ENCODE peak calls at places on chromosomes 1 and 21, in five cellular contexts. L, Q, G, A and X are unnamed samples.

GRCh38 chr1:111192643-111193519 is 7.6 kb downstream of the DENND2D start:
- DNase-seq in G (peak), L (peak), Q (no peak), A (peak), X (no peak)

GRCh38 chr1:111052246-111052645 is 87.6 kb downstream of the DRAM2 start:
- DNase-seq in L (no peak), G (no peak), A (peak), Q (no peak), X (no peak)

GRCh38 chr1:21706151-21706835 is 37.1 kb upstream of the RAP1GAP start:
- DNase-seq in L (peak), A (peak), G (no peak), Q (peak), X (peak)

GRCh38 chr1:119531606-119532323 is 24.8 kb downstream of the HSD3B1 start:
- DNase-seq in L (no peak), Q (no peak), A (no peak), G (peak), X (no peak)

GRCh38 chr21:45613396-45613795 is 30.1 kb upstream of the PCBP3 start:
- DNase-seq in A (no peak), G (no peak), L (no peak), Q (peak), X (no peak)

GRCh38 chr21:40166291-40166843 is 299.1 kb downstream of the PCP4 start:
- DNase-seq in A (no peak), Q (no peak), G (no peak), L (no peak), X (peak)

GRCh38 chr1:108646661-108647269 is 14.1 kb downstream of the HENMT1 start:
- DNase-seq in A (peak), G (peak), L (peak), Q (no peak), X (no peak)

GRCh38 chr1:90402893-90403849 is 313.9 kb downstream of the BARHL2 start:
- DNase-seq in G (peak), L (peak), A (peak), Q (peak), X (peak)

GRCh38 chr1:169163059-169163458 is 56.6 kb downstream of the ATP1B1 start:
- DNase-seq in A (peak), G (no peak), L (no peak), Q (no peak), X (no peak)

GRCh38 chr1:7220712-7221252 is 435.5 kb downstream of the CAMTA1 start:
- DNase-seq in G (no peak), Q (no peak), L (no peak), A (no peak), X (no peak)

GRCh38 chr1:186806477-186806876 is 22.3 kb upstream of the PLA2G4A start:
- DNase-seq in Q (peak), A (peak), G (peak), L (peak), X (no peak)

GRCh38 chr1:31122779-31123178 is 57.3 kb upstream of the PUM1 start:
- DNase-seq in L (peak), A (peak), Q (no peak), G (no peak), X (no peak)

GRCh38 chr1:147808025-147808424 is 47.6 kb upstream of the GJA5 start:
- DNase-seq in Q (no peak), G (peak), A (no peak), L (no peak), X (no peak)

GRCh38 chr1:50422946-50423669 is at the start of gene DMRTA2:
- DNase-seq in Q (peak), L (peak), A (no peak), G (no peak), X (peak)

GRCh38 chr1:243984788-243985187 is 66.3 kb upstream of the ZBTB18 start:
- DNase-seq in Q (no peak), G (no peak), A (no peak), L (no peak), X (no peak)

GRCh38 chr1:151443846-151444790 is 15.2 kb downstream of the POGZ start:
- DNase-seq in Q (peak), G (peak), A (peak), L (peak), X (peak)

GRCh38 chr1:58575831-58576726 is 973 bp downstream of the TACSTD2 start:
- DNase-seq in Q (no peak), L (no peak), A (no peak), G (no peak), X (no peak)

GRCh38 chr1:15885701-15886612 is 38.5 kb downstream of the SPEN start:
- DNase-seq in A (peak), L (peak), G (peak), Q (peak), X (peak)

GRCh38 chr1:178528219-178528962 is 15.5 kb downstream of the TEX35 start:
- DNase-seq in L (no peak), Q (no peak), A (no peak), G (no peak), X (no peak)

GRCh38 chr1:145872421-145872891 is 13.2 kb downstream of the ANKRD35 start:
- DNase-seq in Q (peak), A (peak), G (no peak), L (peak), X (no peak)

GRCh38 chr1:209485167-209485566 is 98.3 kb upstream of the CAMK1G start:
- DNase-seq in A (peak), Q (no peak), G (no peak), L (peak), X (no peak)

GRCh38 chr1:32540589-32540988 is 1.4 kb downstream of the ZBTB8A start:
- DNase-seq in L (peak), G (no peak), A (no peak), Q (no peak), X (no peak)

GRCh38 chr1:87927391-87928073 is 598.9 kb downstream of the LMO4 start:
- DNase-seq in G (no peak), A (no peak), Q (no peak), L (no peak), X (no peak)

GRCh38 chr21:29448766-29449165 is 150.0 kb downstream of the BACH1 start:
- DNase-seq in Q (no peak), A (no peak), G (no peak), L (no peak), X (no peak)

GRCh38 chr1:100791586-100791985 is 72.0 kb downstream of the VCAM1 start:
- DNase-seq in G (no peak), Q (no peak), A (peak), L (no peak), X (no peak)

GRCh38 chr21:46182548-46183336 is 1.5 kb downstream of the SPATC1L start:
- DNase-seq in Q (peak), G (no peak), A (no peak), L (peak), X (no peak)

GRCh38 chr1:153552335-153552734 is 3.3 kb upstream of the S100A3 start:
- DNase-seq in A (no peak), L (no peak), G (no peak), Q (peak), X (no peak)

GRCh38 chr1:2276803-2277580 is 48.9 kb downstream of the SKI start:
- DNase-seq in A (peak), Q (no peak), L (peak), G (no peak), X (no peak)

GRCh38 chr21:28325618-28326017 is 667.1 kb downstream of the LTN1 start:
- DNase-seq in G (no peak), L (no peak), A (no peak), Q (peak), X (no peak)

GRCh38 chr1:31523769-31524168 is 52.5 kb upstream of the TINAGL1 start:
- DNase-seq in Q (no peak), G (peak), A (no peak), L (peak), X (no peak)

GRCh38 chr1:8339203-8339600 is 21.3 kb downstream of the SLC45A1 start:
- DNase-seq in L (no peak), Q (peak), G (no peak), A (no peak), X (no peak)

GRCh38 chr1:224864006-224864405 is 65.5 kb upstream of the DNAH14 start:
- DNase-seq in A (peak), G (peak), L (no peak), Q (no peak), X (no peak)

DNA sequence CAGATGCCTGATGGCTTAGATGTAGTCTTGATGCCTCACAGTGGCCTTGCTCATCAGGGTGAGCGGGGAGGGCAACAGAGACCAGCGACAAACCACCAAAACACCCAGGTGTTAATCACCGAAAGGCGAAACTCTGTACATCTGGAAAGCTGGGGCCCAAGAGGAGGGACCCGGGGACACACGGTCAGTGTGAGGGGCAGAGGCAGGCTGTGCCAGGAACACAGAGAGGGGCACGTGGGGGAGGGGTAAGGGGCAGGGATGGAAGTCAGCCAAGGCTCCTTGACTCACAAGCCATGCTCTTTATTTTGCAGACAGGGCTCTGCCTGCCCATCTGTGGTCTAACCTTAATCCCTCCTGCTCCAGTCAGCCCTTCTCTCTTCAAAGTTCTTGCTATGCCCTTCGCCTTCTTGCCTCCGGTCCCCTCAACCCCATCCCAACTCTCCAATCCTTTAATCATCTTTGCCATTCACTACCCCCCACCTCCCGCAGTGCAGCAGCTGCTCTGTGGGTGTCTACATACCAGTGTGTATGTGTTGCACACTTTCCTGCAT is 4.3 kb downstream of the MEF2D start:
- DNase-seq in G (no peak), L (no peak), A (peak), Q (no peak), X (no peak)
- H2AK5ac ChIP-seq in G (no peak), L (no peak), A (peak), Q (no peak), X (peak)

DNA sequence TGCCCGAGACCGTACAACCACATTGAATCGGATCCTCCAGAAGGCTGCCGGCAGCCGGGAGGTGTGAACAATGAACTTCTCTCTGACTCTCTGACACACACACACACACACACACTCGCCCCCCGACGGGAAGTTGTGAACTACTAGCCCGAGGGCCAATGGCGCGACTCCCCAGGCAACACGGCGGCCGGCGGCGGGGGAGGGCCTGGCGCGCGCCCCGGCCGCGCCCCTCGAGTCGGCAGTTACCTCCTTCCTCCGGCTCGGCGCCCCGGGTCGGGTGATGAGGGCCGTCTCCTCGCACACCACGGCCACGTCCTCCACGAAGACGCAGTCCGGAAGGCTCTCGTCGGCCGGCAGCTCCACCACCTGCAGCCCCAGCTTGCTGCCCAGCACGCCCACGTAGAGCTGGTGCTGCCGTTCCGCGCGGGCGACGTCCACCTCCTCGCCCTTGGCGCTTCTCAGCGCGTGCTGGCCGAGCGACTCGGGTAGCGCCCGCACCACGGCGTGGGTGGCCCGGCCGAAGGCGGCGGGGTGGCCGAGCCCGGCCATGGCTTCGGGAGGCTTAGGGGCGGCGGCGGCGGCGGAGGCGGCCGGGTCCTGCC is 361 bp downstream of the DDAH1 start:
- DNase-seq in L (peak), Q (peak), G (peak), A (peak), X (peak)
- H2BK120ac ChIP-seq in L (no peak), Q (no peak), G (no peak), A (peak), X (no peak)

GRCh38 chr1:203660069-203660468 is 33.4 kb downstream of the ATP2B4 start:
- DNase-seq in L (no peak), A (no peak), Q (no peak), G (no peak), X (no peak)

GRCh38 chr1:203663294-203663693 is 36.7 kb downstream of the ATP2B4 start:
- DNase-seq in L (peak), A (peak), Q (no peak), G (no peak), X (no peak)

GRCh38 chr1:203662821-203663220 is 36.2 kb downstream of the ATP2B4 start:
- DNase-seq in L (no peak), Q (no peak), A (no peak), G (no peak), X (no peak)

GRCh38 chr1:203661572-203661971 is 34.9 kb downstream of the ATP2B4 start:
- DNase-seq in L (no peak), G (no peak), Q (no peak), A (no peak), X (no peak)

DNA sequence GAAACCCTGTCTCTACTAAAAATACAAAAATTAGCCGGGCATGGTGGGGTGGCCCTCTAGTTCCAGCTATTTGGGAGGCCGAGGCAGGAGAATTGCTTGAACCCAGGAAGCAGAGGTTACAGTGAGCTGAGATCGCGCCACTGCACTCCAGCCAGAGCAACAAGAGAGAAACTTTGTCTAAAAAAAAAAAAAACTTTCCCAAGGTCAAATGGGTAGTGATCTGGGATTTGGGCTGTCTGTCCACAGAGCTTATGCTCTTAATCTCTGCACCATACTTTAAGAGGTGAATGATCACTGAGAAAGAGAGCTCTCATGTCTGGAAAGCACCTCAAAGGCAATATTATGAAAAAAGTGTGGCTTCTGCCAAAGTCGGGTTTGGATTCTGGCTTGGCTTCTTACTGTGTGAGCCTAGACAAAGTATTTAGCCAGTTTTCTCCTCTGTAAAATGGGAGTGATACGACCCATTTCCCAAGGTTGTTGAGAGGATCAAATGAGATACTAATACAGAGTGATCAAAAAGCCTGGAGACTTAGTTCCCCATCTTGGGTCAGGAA is 34.4 kb downstream of the ATP2B4 start:
- DNase-seq in L (no peak), G (no peak), A (no peak), Q (no peak), X (no peak)
- H3K4ac ChIP-seq in L (no peak), G (peak), A (peak), Q (no peak), X (no peak)

DNA sequence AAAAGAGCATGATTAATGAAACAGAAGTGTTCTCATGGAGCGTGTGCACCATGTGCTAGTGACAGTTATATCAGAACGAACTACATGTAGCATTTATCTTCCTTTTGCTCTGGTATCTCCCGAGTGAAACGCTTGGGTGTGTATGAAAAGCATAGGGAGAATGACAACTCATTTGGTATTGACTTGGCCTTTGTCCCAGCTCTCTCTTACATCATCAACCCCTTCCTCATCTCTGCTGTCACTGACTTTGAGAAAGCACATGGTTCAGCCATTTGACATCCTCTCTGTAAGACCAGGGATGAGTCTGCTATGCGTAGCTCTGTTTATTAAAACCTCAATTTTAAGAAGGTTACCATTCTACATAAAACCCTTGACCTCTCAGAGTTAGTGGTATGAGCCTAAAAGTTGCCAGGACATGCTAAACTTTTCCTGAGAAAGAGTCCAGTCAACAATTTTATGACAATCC is 201.0 kb downstream of the NRIP1 start:
- DNase-seq in L (no peak), Q (no peak), G (no peak), A (peak), X (no peak)
- H2AK5ac ChIP-seq in L (no peak), Q (no peak), G (no peak), A (peak), X (no peak)

DNA sequence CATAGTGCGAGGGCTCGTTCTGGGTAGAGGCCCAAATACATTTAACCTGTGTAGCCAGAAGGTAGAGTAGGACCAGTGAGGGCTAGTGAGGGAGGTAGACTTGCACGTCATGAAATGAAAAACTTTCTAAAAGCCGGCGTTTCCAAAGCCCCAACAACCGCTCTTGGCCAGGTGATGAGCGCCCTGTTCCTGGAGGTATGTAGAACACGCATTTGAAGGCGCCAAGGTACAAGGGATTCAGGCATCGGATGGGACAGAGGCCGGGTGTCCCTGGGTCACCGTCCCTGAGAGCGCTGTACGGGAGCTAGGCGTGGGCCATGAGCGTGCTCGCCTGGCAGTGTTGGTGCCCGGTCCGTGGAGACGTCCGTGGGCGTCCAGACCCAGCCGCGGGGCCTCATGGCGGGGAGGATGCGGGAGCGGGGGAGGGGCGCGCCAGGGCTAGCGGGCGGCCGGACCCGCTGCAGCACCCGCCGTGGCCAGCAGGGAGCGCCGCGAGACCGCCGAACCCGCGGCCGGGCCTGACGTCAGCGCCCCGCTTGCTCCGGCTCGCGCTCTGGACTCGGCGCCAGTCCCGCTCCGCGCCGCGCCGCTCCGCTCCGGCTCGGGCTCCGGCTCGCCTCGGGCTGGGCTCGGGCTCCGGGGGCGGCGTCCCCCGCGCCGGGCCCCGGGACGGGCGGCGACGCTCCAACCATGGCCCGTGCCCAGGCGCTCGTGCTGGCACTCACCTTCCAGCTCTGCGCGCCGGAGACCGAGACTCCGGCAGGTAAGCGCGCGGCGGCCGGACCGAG is at the start of gene PTPRU:
- DNase-seq in Q (peak), A (peak), G (peak), L (peak), X (no peak)
- H2BK120ac ChIP-seq in Q (no peak), A (peak), G (peak), L (no peak), X (no peak)

DNA sequence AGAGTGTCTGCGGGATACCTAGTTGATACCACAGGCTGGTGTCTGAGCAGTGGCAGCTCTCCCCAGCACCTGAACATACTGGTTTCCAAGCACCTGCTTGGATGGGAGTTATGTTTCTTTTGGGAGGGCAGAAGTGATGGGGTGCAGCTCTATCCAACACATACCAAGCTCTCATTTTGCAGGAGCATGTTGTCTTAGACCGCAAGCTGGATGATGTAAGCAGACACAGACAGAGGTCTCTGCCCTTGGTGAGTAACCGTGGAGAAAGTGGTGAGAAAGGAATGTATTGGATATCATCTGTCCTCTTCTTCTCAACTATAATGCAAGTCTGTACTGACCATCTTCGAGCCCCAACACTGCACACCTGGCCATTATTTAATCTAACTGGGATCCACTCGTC is 37.4 kb downstream of the ZNF496 start:
- DNase-seq in Q (no peak), A (peak), L (peak), G (no peak), X (no peak)
- H3K4ac ChIP-seq in Q (no peak), A (no peak), L (no peak), G (no peak), X (no peak)

DNA sequence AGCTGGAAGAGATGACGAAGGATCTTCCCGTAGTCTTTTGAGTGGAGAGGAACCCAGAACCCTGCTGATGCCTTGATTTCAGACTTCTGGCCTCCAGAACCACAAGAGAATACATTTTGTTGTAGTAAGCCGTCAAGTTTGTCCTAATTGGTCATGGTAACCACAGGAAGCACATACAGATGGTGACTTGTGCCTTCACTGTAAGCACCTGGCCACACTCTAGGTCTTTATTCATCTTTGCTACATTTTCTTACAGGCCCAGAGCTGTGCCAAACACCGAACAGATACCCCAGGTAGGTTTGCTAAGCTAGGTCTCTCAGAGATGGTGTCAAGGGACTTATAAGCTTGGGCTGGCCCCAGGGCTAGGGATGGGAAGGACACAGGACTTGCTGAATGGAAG is 4.8 kb downstream of the DHRS3 start:
- DNase-seq in Q (no peak), G (no peak), A (no peak), L (no peak), X (no peak)
- H2AK5ac ChIP-seq in Q (no peak), G (no peak), A (peak), L (no peak), X (no peak)

GRCh38 chr1:59742526-59742925 is 72.2 kb upstream of the HOOK1 start:
- DNase-seq in L (no peak), Q (no peak), G (no peak), A (no peak), X (no peak)
- H2BK120ac ChIP-seq in L (peak), Q (no peak), G (no peak), A (no peak), X (no peak)

GRCh38 chr1:12450090-12450764 is 167.8 kb downstream of the DHRS3 start:
- DNase-seq in G (no peak), Q (no peak), L (no peak), A (no peak), X (no peak)
- H3K4ac ChIP-seq in G (no peak), Q (no peak), L (no peak), A (peak), X (no peak)